ENCODE peak calls at places on chromosomes 12 and 14, in eight cellular contexts. Q is immature natural killer cell; B is skeletal muscle cell; M is activated T-cell treated with anti-CD3 and anti-CD28 coated beads, Interleukin-2, amount 50 U/mL, for 24 hours; S is WTC11; Y is stimulated activated CD4-positive, alpha-beta T cell treated with anti-CD3 and anti-CD28 coated beads, TNF-alpha, amount 100 ng/mL, for 48 hours; T is A673; F is OCI-LY7. G is an unnamed sample.

GRCh38 chr12:75724913-75725312 is 213.5 kb upstream of the KRR1 start:
- DNase-seq in Q (no peak), B (peak), M (no peak), S (no peak), Y (no peak), T (peak), F (no peak), G (no peak)

GRCh38 chr12:58919271-58920101 is 818 bp downstream of the LRIG3 start:
- DNase-seq in Q (no peak), B (no peak), M (peak), S (no peak), Y (no peak), T (peak), F (no peak), G (no peak)

GRCh38 chr12:131511391-131511802 is 199.5 kb upstream of the SFSWAP start:
- DNase-seq in Q (peak), B (peak), M (peak), S (no peak), Y (peak), T (peak), F (peak), G (no peak)

GRCh38 chr12:90064759-90065158 is 356.1 kb upstream of the ATP2B1 start:
- DNase-seq in Q (no peak), B (no peak), M (no peak), S (no peak), Y (no peak), T (no peak), F (no peak), G (no peak)

GRCh38 chr12:17579148-17580026 is 510.6 kb downstream of the RERGL start:
- DNase-seq in Q (no peak), B (no peak), M (no peak), S (no peak), Y (no peak), T (no peak), F (no peak), G (no peak)

GRCh38 chr12:124915249-124916236 is 1.1 kb upstream of the UBC start:
- DNase-seq in Q (no peak), B (no peak), M (no peak), S (peak), Y (no peak), T (no peak), F (no peak), G (no peak)

GRCh38 chr14:59098377-59098776 is 90.1 kb upstream of the DAAM1 start:
- DNase-seq in Q (no peak), B (peak), M (no peak), S (no peak), Y (no peak), T (no peak), F (no peak), G (no peak)

GRCh38 chr12:96907681-96908163 is 665 bp downstream of the NEDD1 start:
- DNase-seq in Q (no peak), B (no peak), M (peak), S (no peak), Y (no peak), T (peak), F (peak), G (peak)

GRCh38 chr12:42129595-42130204 is 15.0 kb downstream of the GXYLT1 start:
- DNase-seq in Q (no peak), B (no peak), M (no peak), S (no peak), Y (no peak), T (peak), F (peak), G (peak)

GRCh38 chr14:105881021-105881930 is 354.9 kb downstream of the TMEM121 start:
- DNase-seq in Q (no peak), B (no peak), M (peak), S (peak), Y (no peak), T (no peak), F (no peak), G (no peak)

GRCh38 chr12:122059203-122059960 is 19.2 kb upstream of the MLXIP start:
- DNase-seq in Q (no peak), B (no peak), M (no peak), S (no peak), Y (no peak), T (no peak), F (no peak), G (no peak)

GRCh38 chr14:51430079-51430478 is 190.0 kb downstream of the TMX1 start:
- DNase-seq in Q (no peak), B (no peak), M (no peak), S (no peak), Y (no peak), T (no peak), F (no peak), G (no peak)

GRCh38 chr12:26971963-26972362 is 33.7 kb downstream of the FGFR1OP2 start:
- DNase-seq in Q (peak), B (no peak), M (peak), S (no peak), Y (peak), T (no peak), F (peak), G (no peak)

GRCh38 chr12:9761407-9761736 is 671 bp upstream of the CD69 start:
- DNase-seq in Q (peak), B (no peak), M (no peak), S (no peak), Y (no peak), T (no peak), F (no peak), G (peak)

GRCh38 chr14:99726538-99727095 is 42.5 kb downstream of the CYP46A1 start:
- DNase-seq in Q (no peak), B (no peak), M (peak), S (no peak), Y (no peak), T (no peak), F (no peak), G (no peak)

G was measured in AML-193.